ENCODE peak calls at places on chromosome 16, in five cellular contexts. I is mesendoderm, X is H9, V is neuronal stem cell, Y is mesenchymal stem cell. K is an unnamed sample.

GRCh38 chr16:12900599-12901203 is 697 bp upstream of the SHISA9 start:
- DNase-seq in V (no peak), Y (no peak), I (peak; percentile 23), X (peak; percentile 36), K (no peak)

GRCh38 chr16:19540241-19540970 is 15.1 kb upstream of the VPS35L start:
- DNase-seq in V (no peak), I (no peak), Y (no peak), X (no peak), K (no peak)

GRCh38 chr16:10738231-10739077 is 5.2 kb upstream of the NUBP1 start:
- DNase-seq in X (peak; percentile 36), Y (peak; percentile 89), V (no peak), I (peak; percentile 71), K (peak; percentile 78)

GRCh38 chr16:23182675-23183485 is at the start of gene SCNN1G:
- DNase-seq in I (peak; percentile 21), X (peak; percentile 42), V (peak; percentile 17), Y (no peak), K (no peak)

GRCh38 chr16:12210258-12210880 is 233.8 kb downstream of the SNX29 start:
- DNase-seq in Y (no peak), I (no peak), V (no peak), X (no peak), K (no peak)

GRCh38 chr16:66057056-66057455 is 309.4 kb upstream of the CDH5 start:
- DNase-seq in V (no peak), Y (no peak), I (no peak), X (no peak), K (no peak)

GRCh38 chr16:17225551-17225950 is 245.2 kb downstream of the XYLT1 start:
- DNase-seq in X (no peak), Y (no peak), V (no peak), I (no peak), K (peak; percentile 13)

GRCh38 chr16:23706439-23706838 is 6.6 kb downstream of the ERN2 start:
- DNase-seq in X (no peak), I (no peak), Y (no peak), V (no peak), K (no peak)

GRCh38 chr16:67437513-67437912 is 6.6 kb downstream of the HSD11B2 start:
- DNase-seq in Y (no peak), V (no peak), I (no peak), X (no peak), K (no peak)

GRCh38 chr16:65667013-65667578 is 545.2 kb upstream of the CDH11 start:
- DNase-seq in V (no peak), I (peak; percentile 81), X (peak; percentile 51), Y (peak; percentile 34), K (peak; percentile 28)

GRCh38 chr16:66996324-66996982 is 8.1 kb downstream of the CES4A start:
- DNase-seq in I (no peak), X (no peak), Y (peak; percentile 72), V (no peak), K (peak; percentile 80)

GRCh38 chr16:87628940-87629339 is 26.6 kb downstream of the JPH3 start:
- DNase-seq in X (no peak), Y (peak; percentile 50), V (no peak), I (peak; percentile 67), K (peak; percentile 28)

GRCh38 chr16:80938035-80938927 is 68.4 kb downstream of the CMC2 start:
- DNase-seq in X (no peak), Y (peak; percentile 37), V (peak; percentile 75), I (peak; percentile 66), K (peak; percentile 94)

GRCh38 chr16:27690604-27691003 is 140.7 kb downstream of the KATNIP start:
- DNase-seq in Y (peak; percentile 17), I (peak; percentile 37), X (peak; percentile 52), V (no peak), K (peak; percentile 5)

GRCh38 chr16:50621452-50621792 is 59.7 kb downstream of the SNX20 start:
- DNase-seq in I (no peak), X (no peak), V (no peak), Y (no peak), K (no peak)

GRCh38 chr16:906296-906695 is 64.5 kb downstream of the LMF1 start:
- DNase-seq in I (no peak), X (no peak), V (no peak), Y (no peak), K (no peak)

GRCh38 chr16:17231972-17232371 is 238.8 kb downstream of the XYLT1 start:
- DNase-seq in I (no peak), Y (no peak), X (no peak), V (no peak), K (no peak)

GRCh38 chr16:12837756-12838155 is 34.1 kb upstream of the CPPED1 start:
- DNase-seq in I (no peak), V (no peak), Y (no peak), X (no peak), K (no peak)

GRCh38 chr16:5509336-5509735 is 411.7 kb upstream of the EEF2KMT start:
- DNase-seq in X (no peak), V (no peak), Y (no peak), I (no peak), K (no peak)

GRCh38 chr16:69935278-69935711 is 15.8 kb upstream of the CLEC18A start:
- DNase-seq in V (no peak), Y (no peak), X (no peak), I (no peak), K (no peak)

GRCh38 chr16:85372627-85373372 is 240.3 kb upstream of the GSE1 start:
- DNase-seq in V (no peak), I (peak; percentile 49), X (no peak), Y (peak; percentile 93), K (peak; percentile 85)

GRCh38 chr16:57060323-57061083 is 31.9 kb upstream of the CPNE2 start:
- DNase-seq in V (no peak), Y (no peak), I (no peak), X (no peak), K (no peak)
- H3K23ac ChIP-seq in V (peak overlapping the region; percentile 92), Y (no peak overlapping the region), I (no peak overlapping the region), X (no peak overlapping the region), K (no peak overlapping the region)

GRCh38 chr16:84349852-84350565 is 18.3 kb upstream of the ATP2C2 start:
- DNase-seq in I (no peak), X (no peak), Y (no peak), V (no peak), K (no peak)
- H3K23ac ChIP-seq in I (no peak overlapping the region), X (no peak overlapping the region), Y (no peak overlapping the region), V (no peak overlapping the region), K (no peak overlapping the region)

GRCh38 chr16:28981517-28981916 is 3.3 kb upstream of the LAT start:
- DNase-seq in Y (no peak), V (no peak), X (peak; percentile 63), I (peak; percentile 63), K (no peak)
- H3K23ac ChIP-seq in Y (no peak overlapping the region), V (no peak overlapping the region), X (no peak overlapping the region), I (no peak overlapping the region), K (no peak overlapping the region)

GRCh38 chr16:8591451-8591850 is 1.1 kb upstream of the TMEM114 start:
- DNase-seq in X (no peak), Y (no peak), I (no peak), V (no peak), K (no peak)

GRCh38 chr16:8588703-8589292 is 1.5 kb downstream of the TMEM114 start:
- DNase-seq in X (peak; percentile 59), I (peak; percentile 75), V (no peak), Y (no peak), K (no peak)

GRCh38 chr16:8589293-8590160 is 784 bp downstream of the TMEM114 start:
- DNase-seq in X (peak; percentile 47), Y (no peak), V (no peak), I (no peak), K (no peak)

GRCh38 chr16:8590811-8591210 is 500 bp upstream of the TMEM114 start:
- DNase-seq in Y (no peak), I (no peak), X (no peak), V (no peak), K (no peak)

DNA sequence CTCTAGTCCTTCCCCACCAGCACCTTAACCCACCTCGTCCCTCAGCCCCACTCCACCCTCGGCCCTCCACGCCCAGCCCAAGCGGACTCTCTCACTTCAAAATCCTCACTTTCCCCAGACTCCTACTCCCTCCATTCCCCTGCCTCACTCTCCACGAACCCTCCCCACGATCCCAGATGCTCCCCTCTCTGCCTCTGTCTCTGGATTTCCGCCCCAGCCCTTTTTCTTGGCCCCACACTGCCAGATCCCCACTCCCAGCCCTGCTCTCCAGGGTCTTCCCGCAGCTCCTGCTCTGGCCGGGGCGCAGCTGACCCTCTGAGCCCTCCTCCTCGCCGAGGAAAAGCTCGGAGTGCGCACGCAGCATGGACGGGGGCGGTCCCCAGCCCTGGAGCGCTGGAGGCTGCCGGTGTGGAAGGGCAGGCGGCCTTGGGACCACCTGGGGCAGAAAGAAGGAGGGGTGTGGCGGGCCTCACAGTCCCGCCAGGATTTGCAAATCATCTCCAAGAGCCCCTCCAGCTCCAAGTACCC is at the start of gene TMEM114:
- DNase-seq in Y (no peak), V (no peak), I (no peak), X (peak; percentile 54), K (no peak)
- H3K23ac ChIP-seq in Y (peak within 1 kb of the TSS; percentile 43), V (peak within 1 kb of the TSS; percentile 69), I (no peak within 1 kb of the TSS), X (no peak within 1 kb of the TSS), K (no peak within 1 kb of the TSS)

GRCh38 chr16:71985262-71985974 is 14.8 kb downstream of the PKD1L3 start:
- DNase-seq in I (no peak), V (no peak), X (no peak), Y (no peak), K (no peak)

DNA sequence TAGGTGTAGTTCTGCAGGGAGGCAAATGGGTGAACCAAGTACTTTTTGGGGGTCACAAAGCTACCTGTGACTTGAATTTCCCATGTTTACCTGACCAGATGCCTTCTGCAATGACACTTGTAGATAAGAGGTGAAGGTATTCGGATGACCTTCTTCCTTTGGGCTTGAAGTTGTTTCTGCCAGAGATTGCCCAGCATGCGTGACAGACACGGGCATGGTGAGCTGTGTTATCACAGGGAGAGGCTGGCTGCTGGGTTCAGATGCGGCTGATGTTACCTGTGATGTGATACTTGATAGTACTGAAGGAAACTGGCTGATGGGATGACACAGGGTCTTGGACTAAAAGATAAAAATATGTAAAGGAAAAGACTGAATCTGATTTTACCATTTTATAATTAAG is 14.1 kb downstream of the PKD1L3 start:
- DNase-seq in Y (no peak), X (no peak), V (no peak), I (peak; percentile 84), K (no peak)
- H3K23ac ChIP-seq in Y (no peak overlapping the region), X (no peak overlapping the region), V (no peak overlapping the region), I (no peak overlapping the region), K (no peak overlapping the region)

GRCh38 chr16:25158401-25158800 is 46.9 kb downstream of the LCMT1 start:
- DNase-seq in Y (no peak), I (no peak), V (no peak), X (no peak), K (peak; percentile 31)

GRCh38 chr16:25151996-25152395 is 40.5 kb downstream of the LCMT1 start:
- DNase-seq in Y (peak; percentile 22), X (no peak), V (no peak), I (peak; percentile 48), K (peak; percentile 58)

GRCh38 chr16:25161753-25162152 is 50.2 kb downstream of the LCMT1 start:
- DNase-seq in V (no peak), X (no peak), Y (no peak), I (no peak), K (no peak)

GRCh38 chr16:25157476-25157875 is 45.9 kb downstream of the LCMT1 start:
- DNase-seq in X (no peak), I (no peak), Y (no peak), V (no peak), K (no peak)

GRCh38 chr16:25155553-25156460 is 44.3 kb downstream of the LCMT1 start:
- DNase-seq in I (no peak), V (no peak), X (no peak), Y (peak; percentile 28), K (peak; percentile 34)
- H3K23ac ChIP-seq in I (no peak overlapping the region), V (no peak overlapping the region), X (no peak overlapping the region), Y (no peak overlapping the region), K (no peak overlapping the region)